ENCODE peak calls at places on chromosome 15, in six cellular contexts. G is endothelial cell; U is GM04503; Y is T1000; S is activated naive CD4-positive, alpha-beta T cell; F is SK-N-DZ. K is an unnamed sample.

GRCh38 chr15:81301815-81302399 is 22.0 kb downstream of the STARD5 start:
- DNase-seq in G (no peak), U (no peak), Y (no peak), S (no peak), F (no peak), K (no peak)

GRCh38 chr15:97930230-97930629 is 30.3 kb upstream of the ARRDC4 start:
- DNase-seq in G (no peak), U (no peak), Y (no peak), S (no peak), F (no peak), K (no peak)

GRCh38 chr15:66294157-66294931 is 976 bp downstream of the DIS3L start:
- DNase-seq in G (no peak), U (peak; percentile 70), Y (peak; percentile 17), S (no peak), F (peak; percentile 69), K (no peak)

GRCh38 chr15:34049096-34049495 is 10.1 kb upstream of the AVEN start:
- DNase-seq in G (no peak), U (peak; percentile 54), Y (no peak), S (no peak), F (no peak), K (no peak)

GRCh38 chr15:65952425-65953053 is 83.2 kb downstream of the RAB11A start:
- DNase-seq in G (peak; percentile 71), U (no peak), Y (peak; percentile 6), S (no peak), F (no peak), K (no peak)

GRCh38 chr15:82014989-82015388 is 30.8 kb downstream of the MEX3B start:
- DNase-seq in G (no peak), U (no peak), Y (no peak), S (no peak), F (no peak), K (no peak)

GRCh38 chr15:96352594-96353377 is 22.3 kb downstream of the NR2F2 start:
- DNase-seq in G (no peak), U (no peak), Y (no peak), S (no peak), F (no peak), K (no peak)

GRCh38 chr15:33089878-33090757 is 104.4 kb downstream of the FMN1 start:
- DNase-seq in G (no peak), U (peak; percentile 35), Y (no peak), S (no peak), F (no peak), K (no peak)

GRCh38 chr15:78129098-78130011 is 1.9 kb downstream of the CIB2 start:
- DNase-seq in G (no peak), U (no peak), Y (no peak), S (no peak), F (no peak), K (no peak)

GRCh38 chr15:82139823-82140268 is 94.0 kb upstream of the MEX3B start:
- DNase-seq in G (no peak), U (no peak), Y (no peak), S (no peak), F (peak; percentile 37), K (no peak)

GRCh38 chr15:40340740-40341400 is at the start of gene CCDC9B:
- DNase-seq in G (no peak), U (peak; percentile 71), Y (peak; percentile 72), S (no peak), F (peak; percentile 68), K (peak; percentile 44)

GRCh38 chr15:68704496-68705021 is 116.1 kb downstream of the ANP32A start:
- DNase-seq in G (no peak), U (no peak), Y (no peak), S (no peak), F (no peak), K (no peak)

GRCh38 chr15:65953622-65954021 is 84.3 kb downstream of the RAB11A start:
- DNase-seq in G (no peak), U (no peak), Y (no peak), S (no peak), F (no peak), K (no peak)

GRCh38 chr15:48442011-48442410 is 110.8 kb downstream of the DUT start:
- DNase-seq in G (no peak), U (no peak), Y (no peak), S (no peak), F (no peak), K (no peak)

GRCh38 chr15:53072077-53072476 is 281.9 kb upstream of the ONECUT1 start:
- DNase-seq in G (peak; percentile 87), U (no peak), Y (peak; percentile 88), S (no peak), F (no peak), K (no peak)

GRCh38 chr15:51260262-51260661 is 78.1 kb downstream of the CYP19A1 start:
- DNase-seq in G (no peak), U (peak; percentile 54), Y (no peak), S (no peak), F (no peak), K (no peak)

GRCh38 chr15:41809526-41810220 is 18.2 kb upstream of the JMJD7 start:
- DNase-seq in G (no peak), U (no peak), Y (no peak), S (no peak), F (no peak), K (no peak)

GRCh38 chr15:56944485-56944884 is 26.0 kb downstream of the TCF12 start:
- DNase-seq in G (no peak), U (no peak), Y (no peak), S (no peak), F (no peak), K (no peak)

GRCh38 chr15:31098953-31099740 is 2.4 kb downstream of the TRPM1 start:
- DNase-seq in G (no peak), U (no peak), Y (no peak), S (no peak), F (no peak), K (no peak)

GRCh38 chr15:58530056-58530590 is 98.3 kb downstream of the LIPC start:
- DNase-seq in G (no peak), U (no peak), Y (no peak), S (no peak), F (no peak), K (no peak)

GRCh38 chr15:73196113-73196512 is 143.8 kb downstream of the NEO1 start:
- DNase-seq in G (no peak), U (no peak), Y (no peak), S (no peak), F (no peak), K (no peak)

GRCh38 chr15:90939756-90940155 is 4.7 kb downstream of the UNC45A start:
- DNase-seq in G (no peak), U (no peak), Y (no peak), S (no peak), F (no peak), K (no peak)

GRCh38 chr15:72809329-72809728 is 25.8 kb upstream of the ADPGK start:
- DNase-seq in G (no peak), U (no peak), Y (no peak), S (no peak), F (no peak), K (no peak)

GRCh38 chr15:90035095-90035834 is 34.1 kb downstream of the ZNF710 start:
- DNase-seq in G (no peak), U (no peak), Y (no peak), S (no peak), F (no peak), K (no peak)

GRCh38 chr15:43206054-43206453 is 14.8 kb downstream of the EPB42 start:
- DNase-seq in G (no peak), U (no peak), Y (no peak), S (no peak), F (no peak), K (no peak)

GRCh38 chr15:99322643-99323405 is 71.5 kb downstream of the LRRC28 start:
- DNase-seq in G (no peak), U (no peak), Y (no peak), S (no peak), F (no peak), K (no peak)

GRCh38 chr15:69823223-69823907 is 274.4 kb downstream of the TLE3 start:
- DNase-seq in G (no peak), U (no peak), Y (no peak), S (no peak), F (peak; percentile 71), K (no peak)

GRCh38 chr15:59689626-59690236 is 611 bp upstream of the BNIP2 start:
- DNase-seq in G (peak; percentile 60), U (peak; percentile 17), Y (no peak), S (peak; percentile 28), F (peak; percentile 51), K (peak; percentile 1)

GRCh38 chr15:81485806-81486205 is 111.8 kb upstream of the TMC3 start:
- DNase-seq in G (no peak), U (no peak), Y (no peak), S (no peak), F (no peak), K (no peak)

GRCh38 chr15:60079210-60079609 is 75.1 kb downstream of the FOXB1 start:
- DNase-seq in G (peak; percentile 11), U (no peak), Y (no peak), S (no peak), F (no peak), K (no peak)

GRCh38 chr15:69194854-69195253 is 34.4 kb downstream of the GLCE start:
- DNase-seq in G (no peak), U (no peak), Y (no peak), S (no peak), F (no peak), K (no peak)

GRCh38 chr15:68681836-68682235 is 103.0 kb downstream of the CORO2B start:
- DNase-seq in G (no peak), U (no peak), Y (no peak), S (no peak), F (no peak), K (no peak)

GRCh38 chr15:63491116-63491817 is 13.1 kb upstream of the USP3 start:
- DNase-seq in G (no peak), U (no peak), Y (no peak), S (no peak), F (no peak), K (no peak)

K was measured in NCI-H187.